ENCODE peak calls at places on chromosome 22, in nine cellular contexts. Q is H4, G is ureter, P is HTR-8/SVneo, H is GM04504, U is sigmoid colon, E is occipital lobe, L is GF-D8, T is GM12891. K is an unnamed sample.

GRCh38 chr22:47124946-47125345 is 362.5 kb downstream of the TBC1D22A start:
- DNase-seq in Q (no peak), G (no peak), P (no peak), H (no peak), U (no peak), E (no peak), L (no peak), T (no peak), K (peak; percentile 72)

GRCh38 chr22:50153056-50153755 is 17.3 kb upstream of the PANX2 start:
- DNase-seq in Q (no peak), G (no peak), P (no peak), H (no peak), U (no peak), E (no peak), L (no peak), T (no peak), K (no peak)

GRCh38 chr22:41052661-41053490 is 39.5 kb upstream of the EP300 start:
- DNase-seq in Q (peak; percentile 78), G (no peak), P (no peak), H (no peak), U (no peak), E (no peak), L (no peak), T (no peak), K (no peak)

GRCh38 chr22:43185860-43186261 is 1.1 kb downstream of the TTLL12 start:
- DNase-seq in Q (no peak), G (no peak), P (peak; percentile 27), H (no peak), U (peak; percentile 82), E (no peak), L (no peak), T (no peak), K (no peak)

GRCh38 chr22:47114813-47115517 is 352.5 kb downstream of the TBC1D22A start:
- DNase-seq in Q (no peak), G (no peak), P (no peak), H (no peak), U (peak; percentile 51), E (no peak), L (no peak), T (no peak), K (no peak)

GRCh38 chr22:42256930-42257329 is 13.5 kb downstream of the TCF20 start:
- DNase-seq in Q (no peak), G (no peak), P (no peak), H (no peak), U (no peak), E (no peak), L (no peak), T (no peak), K (no peak)

GRCh38 chr22:49524362-49524761 is 303.3 kb downstream of the BRD1 start:
- DNase-seq in Q (no peak), G (no peak), P (no peak), H (no peak), U (no peak), E (no peak), L (peak; percentile 14), T (no peak), K (no peak)

GRCh38 chr22:25403752-25404471 is 160.6 kb upstream of the GRK3 start:
- DNase-seq in Q (no peak), G (no peak), P (no peak), H (peak; percentile 41), U (peak; percentile 64), E (no peak), L (peak; percentile 54), T (no peak), K (no peak)

K was measured in spleen.